ENCODE peak calls at places on chromosomes 6 and 20, in nine cellular contexts. L, V, J, N, B, A, X, Q and O are unnamed samples.

GRCh38 chr6:78629154-78629721 is 238.1 kb upstream of the IRAK1BP1 start:
- DNase-seq in L (no peak), V (peak; percentile 14), J (no peak), N (no peak), B (no peak), A (no peak), X (no peak), Q (no peak), O (no peak)

GRCh38 chr6:143952386-143952785 is 55.7 kb downstream of the PLAGL1 start:
- DNase-seq in L (no peak), V (no peak), J (no peak), N (no peak), B (no peak), A (no peak), X (no peak), Q (no peak), O (no peak)

GRCh38 chr6:166942393-166943168 is 13.8 kb downstream of the RNASET2 start:
- DNase-seq in L (no peak), V (peak; percentile 46), J (no peak), N (no peak), B (no peak), A (peak; percentile 45), X (no peak), Q (no peak), O (no peak)

GRCh38 chr6:140586426-140587061 is 1212.1 kb upstream of the CITED2 start:
- DNase-seq in L (no peak), V (no peak), J (no peak), N (no peak), B (no peak), A (no peak), X (no peak), Q (no peak), O (no peak)

GRCh38 chr20:46826343-46826984 is 68.2 kb upstream of the EYA2 start:
- DNase-seq in L (no peak), V (peak; percentile 61), J (no peak), N (no peak), B (no peak), A (no peak), X (no peak), Q (no peak), O (no peak)

GRCh38 chr6:89007209-89008001 is 44.0 kb upstream of the RNGTT start:
- DNase-seq in L (no peak), V (no peak), J (no peak), N (no peak), B (no peak), A (peak; percentile 23), X (no peak), Q (no peak), O (no peak)

GRCh38 chr20:24208652-24209051 is 220.1 kb upstream of the GGTLC1 start:
- DNase-seq in L (no peak), V (no peak), J (no peak), N (no peak), B (no peak), A (no peak), X (peak; percentile 40), Q (no peak), O (no peak)

GRCh38 chr20:64176548-64177419 is 12.5 kb downstream of the MYT1 start:
- DNase-seq in L (no peak), V (no peak), J (no peak), N (no peak), B (no peak), A (no peak), X (no peak), Q (no peak), O (peak; percentile 66)

GRCh38 chr6:117448732-117449131 is 23.0 kb upstream of the ROS1 start:
- DNase-seq in L (no peak), V (peak; percentile 94), J (no peak), N (no peak), B (no peak), A (peak; percentile 32), X (no peak), Q (no peak), O (no peak)

GRCh38 chr20:61535091-61535490 is 283.0 kb downstream of the CDH4 start:
- DNase-seq in L (no peak), V (no peak), J (no peak), N (no peak), B (no peak), A (no peak), X (no peak), Q (no peak), O (no peak)

GRCh38 chr6:84926756-84927155 is 162.4 kb upstream of the TBX18 start:
- DNase-seq in L (no peak), V (no peak), J (no peak), N (no peak), B (no peak), A (no peak), X (no peak), Q (no peak), O (no peak)

GRCh38 chr6:46296586-46296985 is 125.8 kb upstream of the ENPP5 start:
- DNase-seq in L (no peak), V (no peak), J (no peak), N (no peak), B (no peak), A (no peak), X (no peak), Q (no peak), O (no peak)

GRCh38 chr6:55758156-55758942 is 117.0 kb downstream of the BMP5 start:
- DNase-seq in L (no peak), V (peak; percentile 91), J (no peak), N (no peak), B (no peak), A (peak; percentile 65), X (no peak), Q (no peak), O (no peak)

GRCh38 chr6:125753218-125753936 is 3.9 kb downstream of the HEY2 start:
- DNase-seq in L (peak; percentile 57), V (peak; percentile 16), J (no peak), N (no peak), B (no peak), A (no peak), X (no peak), Q (no peak), O (no peak)

GRCh38 chr6:130054725-130055124 is 36.3 kb downstream of the L3MBTL3 start:
- DNase-seq in L (no peak), V (no peak), J (no peak), N (no peak), B (no peak), A (no peak), X (no peak), Q (no peak), O (no peak)

GRCh38 chr6:128127650-128128049 is 226.8 kb upstream of the THEMIS start:
- DNase-seq in L (no peak), V (no peak), J (no peak), N (no peak), B (no peak), A (no peak), X (no peak), Q (no peak), O (no peak)

GRCh38 chr6:16921399-16922110 is 160.3 kb upstream of the ATXN1 start:
- DNase-seq in L (no peak), V (peak; percentile 97), J (no peak), N (no peak), B (no peak), A (no peak), X (no peak), Q (no peak), O (no peak)

GRCh38 chr6:155974359-155974758 is 518.7 kb upstream of the NOX3 start:
- DNase-seq in L (no peak), V (no peak), J (no peak), N (no peak), B (no peak), A (no peak), X (no peak), Q (no peak), O (no peak)

GRCh38 chr6:150881911-150882481 is 16.5 kb downstream of the MTHFD1L start:
- DNase-seq in L (no peak), V (peak; percentile 100), J (no peak), N (no peak), B (no peak), A (peak; percentile 71), X (no peak), Q (no peak), O (no peak)

GRCh38 chr6:143027058-143027457 is 33.6 kb upstream of the AIG1 start:
- DNase-seq in L (peak; percentile 47), V (peak; percentile 24), J (peak; percentile 45), N (peak; percentile 35), B (no peak), A (peak; percentile 20), X (peak; percentile 53), Q (peak; percentile 42), O (no peak)

DNA sequence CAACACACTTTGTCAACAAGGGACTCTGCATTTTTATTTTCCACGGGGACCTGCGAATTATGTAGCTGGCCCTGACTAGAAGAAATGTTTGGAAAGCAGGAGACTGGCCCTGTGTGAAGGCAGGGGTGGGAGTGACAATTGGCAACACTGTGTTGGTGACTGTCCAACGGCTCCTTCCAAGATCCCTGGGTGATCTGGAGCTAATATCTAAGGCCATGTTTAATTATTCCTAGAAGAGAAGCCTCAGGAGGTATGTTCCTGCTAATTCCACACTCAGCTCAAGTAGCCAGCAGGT is 13.7 kb downstream of the SLC22A23 start:
- DNase-seq in L (no peak), V (no peak), J (no peak), N (no peak), B (no peak), A (no peak), X (no peak), Q (no peak), O (no peak)
- H3K27ac ChIP-seq in L (no peak overlapping the region), V (no peak overlapping the region), J (no peak overlapping the region), N (no peak overlapping the region), B (no peak overlapping the region), A (peak overlapping the region; percentile 57), X (no peak overlapping the region), Q (no peak overlapping the region), O (no peak overlapping the region)

GRCh38 chr20:32052090-32052791 is at the start of gene HCK:
- DNase-seq in L (no peak), V (no peak), J (no peak), N (no peak), B (no peak), A (no peak), X (no peak), Q (peak; percentile 28), O (no peak)
- H3K27ac ChIP-seq in L (no peak within 1 kb of the TSS), V (no peak within 1 kb of the TSS), J (no peak within 1 kb of the TSS), N (no peak within 1 kb of the TSS), B (peak within 1 kb of the TSS; percentile 65), A (no peak within 1 kb of the TSS), X (no peak within 1 kb of the TSS), Q (no peak within 1 kb of the TSS), O (peak within 1 kb of the TSS; percentile 61)

GRCh38 chr6:169173532-169174268 is 79.9 kb downstream of the THBS2 start:
- DNase-seq in L (no peak), V (peak; percentile 33), J (no peak), N (no peak), B (no peak), A (no peak), X (no peak), Q (no peak), O (no peak)
- H3K27ac ChIP-seq in L (no peak overlapping the region), V (no peak overlapping the region), J (no peak overlapping the region), N (no peak overlapping the region), B (peak overlapping the region; percentile 95), A (no peak overlapping the region), X (no peak overlapping the region), Q (no peak overlapping the region), O (no peak overlapping the region)

DNA sequence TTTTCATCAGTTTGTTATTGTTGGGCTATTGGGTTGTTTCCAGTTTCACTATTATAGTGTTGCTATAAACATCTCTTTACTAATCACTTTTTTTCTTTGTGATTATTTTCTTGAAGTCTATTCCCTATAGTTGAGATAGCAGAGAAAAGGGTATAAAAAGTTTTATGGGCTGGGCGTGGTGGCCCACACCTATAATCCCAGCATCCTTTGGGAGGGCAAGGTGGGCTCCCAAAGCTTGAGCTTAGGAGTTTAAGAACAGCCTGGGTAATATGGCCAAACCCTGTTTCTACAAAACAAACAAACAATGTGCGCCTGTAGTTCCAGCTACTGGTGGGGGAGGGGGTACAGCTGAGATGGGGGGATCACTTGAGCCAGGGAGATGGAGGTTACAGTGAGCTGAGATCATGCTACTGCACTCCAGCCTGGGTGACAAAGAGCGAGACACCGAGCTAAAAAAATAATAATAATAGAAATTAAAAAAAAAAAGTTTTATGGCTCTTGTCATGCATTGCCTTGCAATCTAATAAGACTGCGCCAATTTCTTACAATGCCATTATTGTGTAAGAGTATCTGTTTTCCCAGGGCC is 3.8 kb downstream of the ACSS2 start:
- DNase-seq in L (no peak), V (no peak), J (no peak), N (no peak), B (no peak), A (no peak), X (no peak), Q (no peak), O (no peak)
- H3K27ac ChIP-seq in L (no peak overlapping the region), V (no peak overlapping the region), J (no peak overlapping the region), N (no peak overlapping the region), B (no peak overlapping the region), A (no peak overlapping the region), X (no peak overlapping the region), Q (peak overlapping the region; percentile 66), O (peak overlapping the region; percentile 76)